ENCODE peak calls at places on chromosomes 6 and 20, in five cellular contexts. I is body of pancreas, K is esophagus squamous epithelium, T is transverse colon, E is adrenal gland. J is an unnamed sample.

GRCh38 chr6:121549741-121550140 is 114.3 kb downstream of the GJA1 start:
- DNase-seq in I (no peak), K (no peak), T (no peak), E (no peak), J (no peak)

GRCh38 chr6:81895511-81896185 is 143.2 kb upstream of the TENT5A start:
- DNase-seq in I (no peak), K (no peak), T (no peak), E (no peak), J (no peak)

GRCh38 chr6:47134476-47135189 is 92.5 kb upstream of the ADGRF1 start:
- DNase-seq in I (no peak), K (no peak), T (no peak), E (no peak), J (no peak)

GRCh38 chr20:23257848-23258746 is 92.5 kb upstream of the NXT1 start:
- DNase-seq in I (no peak), K (no peak), T (no peak), E (peak; percentile 53), J (no peak)

GRCh38 chr6:151747890-151748289 is 59.6 kb upstream of the ESR1 start:
- DNase-seq in I (no peak), K (no peak), T (no peak), E (no peak), J (no peak)

GRCh38 chr20:22808628-22809027 is 224.3 kb upstream of the FOXA2 start:
- DNase-seq in I (no peak), K (no peak), T (no peak), E (no peak), J (no peak)

GRCh38 chr6:90574610-90575009 is 12.3 kb downstream of the MAP3K7 start:
- DNase-seq in I (no peak), K (no peak), T (no peak), E (no peak), J (no peak)

GRCh38 chr20:23111944-23112342 is 25.8 kb upstream of the CD93 start:
- DNase-seq in I (no peak), K (no peak), T (no peak), E (no peak), J (peak; percentile 38)

GRCh38 chr20:32709528-32710121 is 33.6 kb downstream of the COMMD7 start:
- DNase-seq in I (no peak), K (no peak), T (no peak), E (peak; percentile 56), J (no peak)

GRCh38 chr6:85449388-85449817 is 480 bp upstream of the NT5E start:
- DNase-seq in I (no peak), K (no peak), T (peak; percentile 18), E (no peak), J (peak; percentile 84)

GRCh38 chr20:57651977-57652864 is 32.0 kb upstream of the ZBP1 start:
- DNase-seq in I (peak; percentile 9), K (no peak), T (no peak), E (no peak), J (peak; percentile 72)

GRCh38 chr6:119342430-119342829 is 7.1 kb downstream of the MAN1A1 start:
- DNase-seq in I (no peak), K (no peak), T (no peak), E (no peak), J (no peak)

GRCh38 chr6:119337252-119337651 is 12.3 kb downstream of the MAN1A1 start:
- DNase-seq in I (no peak), K (no peak), T (no peak), E (no peak), J (no peak)

GRCh38 chr6:119340766-119341487 is 8.6 kb downstream of the MAN1A1 start:
- DNase-seq in I (peak; percentile 29), K (no peak), T (no peak), E (no peak), J (no peak)

GRCh38 chr6:119337762-119338161 is 11.8 kb downstream of the MAN1A1 start:
- DNase-seq in I (no peak), K (no peak), T (no peak), E (no peak), J (no peak)

GRCh38 chr6:119339941-119340456 is 9.6 kb downstream of the MAN1A1 start:
- DNase-seq in I (no peak), K (no peak), T (no peak), E (no peak), J (no peak)
- TF ChIP-seq CTCF in I (no peak), K (no peak), T (no peak), E (no peak), J (no peak)

GRCh38 chr6:166842607-166843006 is 113.7 kb downstream of the RNASET2 start:
- DNase-seq in I (no peak), K (no peak), T (no peak), E (no peak), J (no peak)
- TF ChIP-seq POLR2A in I (no peak), K (no peak), T (no peak), E (no peak), J (no peak)

GRCh38 chr6:160750276-160750689 is 48.2 kb downstream of the PLG start:
- DNase-seq in I (no peak), K (no peak), T (no peak), E (peak; percentile 4), J (no peak)
- TF ChIP-seq CTCF in I (peak; percentile 17), K (peak; percentile 76), T (no peak), E (no peak), J (no peak)

GRCh38 chr6:159693894-159694545 is 979 bp upstream of the SOD2 start:
- DNase-seq in I (peak; percentile 54), K (no peak), T (peak; percentile 71), E (peak; percentile 69), J (no peak)
- TF ChIP-seq POLR2A in I (no peak), K (peak; percentile 17), T (no peak), E (no peak), J (no peak)

J was measured in spleen.